ENCODE peak calls at places on chromosomes 12 and 14, in four cellular contexts. E is MM.1S, I is neural progenitor cell, D is GM23248. G is an unnamed sample.

GRCh38 chr14:73452341-73453191 is 5.8 kb downstream of the NUMB start:
- DNase-seq in E (no peak), I (no peak), D (peak; percentile 96), G (no peak)

GRCh38 chr14:68918612-68919011 is 60.5 kb downstream of the ACTN1 start:
- DNase-seq in E (no peak), I (no peak), D (no peak), G (no peak)

GRCh38 chr12:43079481-43079880 is 472.5 kb downstream of the ADAMTS20 start:
- DNase-seq in E (no peak), I (no peak), D (no peak), G (no peak)

GRCh38 chr12:84807249-84807648 is 105.3 kb downstream of the SLC6A15 start:
- DNase-seq in E (no peak), I (no peak), D (peak; percentile 75), G (no peak)

GRCh38 chr12:56602239-56602638 is 27.9 kb downstream of the BAZ2A start:
- DNase-seq in E (no peak), I (no peak), D (peak; percentile 26), G (no peak)

GRCh38 chr14:104731249-104731924 is 7.4 kb downstream of the ADSS1 start:
- DNase-seq in E (no peak), I (peak; percentile 59), D (peak; percentile 49), G (no peak)

GRCh38 chr14:43795600-43796228 is 711.4 kb downstream of the FSCB start:
- DNase-seq in E (no peak), I (no peak), D (peak; percentile 1), G (peak; percentile 39)

GRCh38 chr14:92277031-92277430 is 45.9 kb upstream of the SLC24A4 start:
- DNase-seq in E (no peak), I (no peak), D (no peak), G (no peak)

GRCh38 chr12:40738856-40739255 is 46.6 kb downstream of the CNTN1 start:
- DNase-seq in E (no peak), I (no peak), D (no peak), G (no peak)

GRCh38 chr12:1205512-1206060 is 214.6 kb downstream of the ERC1 start:
- DNase-seq in E (no peak), I (no peak), D (peak; percentile 76), G (no peak)

GRCh38 chr14:34620115-34620514 is 9.8 kb downstream of the SNX6 start:
- DNase-seq in E (no peak), I (no peak), D (no peak), G (no peak)

GRCh38 chr12:110108309-110109036 is 15.7 kb upstream of the IFT81 start:
- DNase-seq in E (no peak), I (no peak), D (no peak), G (no peak)
- H3K4me3 ChIP-seq in E (no peak overlapping the region), I (no peak overlapping the region), D (peak overlapping the region; percentile 32), G (no peak overlapping the region)

GRCh38 chr14:95482967-95483842 is 33.2 kb downstream of the SYNE3 start:
- DNase-seq in E (no peak), I (no peak), D (peak; percentile 96), G (peak; percentile 90)
- TF ChIP-seq EZH2phosphoT487 in E (no peak), I (no peak), D (no peak), G (no peak)

DNA sequence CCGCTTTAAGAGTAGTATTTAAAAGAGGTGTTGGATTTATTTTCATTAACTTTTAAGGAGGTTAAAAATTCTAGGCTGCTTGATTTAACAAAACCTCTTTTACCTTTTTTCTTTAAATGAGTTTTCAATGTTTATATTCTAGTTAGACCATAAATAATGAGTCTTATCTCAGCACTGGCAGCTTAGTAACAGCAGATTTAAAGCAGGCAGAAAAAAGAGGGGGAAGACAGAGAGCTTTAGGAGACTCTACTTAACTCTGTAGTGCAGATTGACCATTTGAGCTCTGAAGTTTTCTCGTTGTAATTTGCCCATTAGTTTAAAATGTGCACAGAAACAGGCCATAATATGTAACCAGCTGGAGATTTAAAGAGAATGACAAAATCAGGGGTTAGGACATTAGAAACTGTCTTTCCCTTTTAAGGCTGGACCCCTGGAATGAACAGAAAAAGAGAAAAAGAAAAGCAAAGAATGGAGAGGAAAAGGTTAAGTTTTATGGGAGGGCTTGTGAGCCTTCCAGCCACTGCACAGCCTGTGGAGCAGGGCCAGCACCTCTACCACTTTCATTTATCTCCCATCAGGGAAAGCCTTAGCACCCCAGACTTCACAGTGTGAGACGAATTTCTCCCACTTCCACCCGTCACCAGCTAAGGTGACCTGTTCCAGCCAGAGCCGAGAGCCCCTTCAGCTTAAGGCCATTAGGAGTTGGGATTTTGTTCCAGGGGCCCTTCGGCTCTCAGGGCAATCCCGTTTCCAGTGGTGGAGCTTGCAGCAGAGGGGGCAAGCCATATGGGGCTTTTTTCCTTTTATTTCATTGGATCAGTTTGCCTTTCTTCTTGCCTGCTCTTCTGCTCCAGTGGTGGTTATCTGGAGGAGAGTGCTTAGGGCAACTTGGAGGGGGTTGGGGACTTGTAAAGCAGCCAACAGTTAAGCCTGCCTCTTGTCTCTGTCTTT is 8.1 kb downstream of the IL22 start:
- DNase-seq in E (no peak), I (peak; percentile 47), D (no peak), G (peak; percentile 16)
- H2AFZ ChIP-seq in E (no peak overlapping the region), I (peak overlapping the region; percentile 81), D (peak overlapping the region; percentile 14), G (peak overlapping the region; percentile 23)

DNA sequence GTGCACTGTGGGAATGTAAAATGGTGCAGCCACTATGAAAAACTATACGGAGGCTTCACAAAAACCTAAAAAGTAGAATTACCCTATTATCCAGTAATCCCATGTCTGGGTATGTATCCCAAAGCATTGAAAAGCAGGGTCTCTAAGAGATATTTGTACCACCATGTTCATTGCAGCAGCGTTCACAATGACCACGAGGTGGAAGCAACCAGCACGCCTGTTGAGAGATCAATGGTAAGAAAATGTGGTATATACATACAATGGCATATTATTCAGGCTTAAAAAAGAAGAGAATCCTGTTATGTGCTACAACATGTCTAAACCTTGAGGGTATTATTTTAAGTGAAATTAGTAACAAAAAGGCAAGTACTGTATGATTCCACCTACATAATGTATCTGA is 910 bp upstream of the NOPCHAP1 start:
- DNase-seq in E (peak; percentile 35), I (no peak), D (no peak), G (no peak)
- H3K4me3 ChIP-seq in E (peak overlapping the region; percentile 77), I (no peak overlapping the region), D (no peak overlapping the region), G (no peak overlapping the region)

GRCh38 chr12:18343708-18344107 is 82.4 kb downstream of the PIK3C2G start:
- DNase-seq in E (no peak), I (no peak), D (no peak), G (peak; percentile 26)

GRCh38 chr12:18340186-18340585 is 78.9 kb downstream of the PIK3C2G start:
- DNase-seq in E (no peak), I (no peak), D (no peak), G (no peak)

GRCh38 chr12:18340796-18341195 is 79.5 kb downstream of the PIK3C2G start:
- DNase-seq in E (no peak), I (no peak), D (no peak), G (no peak)

GRCh38 chr12:18339633-18340032 is 78.3 kb downstream of the PIK3C2G start:
- DNase-seq in E (no peak), I (no peak), D (no peak), G (no peak)

GRCh38 chr12:18345021-18345735 is 83.9 kb downstream of the PIK3C2G start:
- DNase-seq in E (no peak), I (no peak), D (peak; percentile 13), G (no peak)
- TF ChIP-seq EZH2phosphoT487 in E (no peak), I (no peak), D (no peak), G (no peak)

GRCh38 chr14:77142289-77142814 is 761 bp upstream of the ZDHHC22 start:
- DNase-seq in E (no peak), I (peak; percentile 77), D (no peak), G (no peak)

GRCh38 chr14:77140343-77140936 is 1.2 kb downstream of the ZDHHC22 start:
- DNase-seq in E (no peak), I (peak; percentile 55), D (no peak), G (no peak)

GRCh38 chr14:77143071-77143470 is 1.5 kb upstream of the ZDHHC22 start:
- DNase-seq in E (no peak), I (no peak), D (no peak), G (no peak)

GRCh38 chr14:77140937-77141591 is 527 bp downstream of the ZDHHC22 start:
- DNase-seq in E (no peak), I (peak; percentile 92), D (peak; percentile 56), G (peak; percentile 57)

DNA sequence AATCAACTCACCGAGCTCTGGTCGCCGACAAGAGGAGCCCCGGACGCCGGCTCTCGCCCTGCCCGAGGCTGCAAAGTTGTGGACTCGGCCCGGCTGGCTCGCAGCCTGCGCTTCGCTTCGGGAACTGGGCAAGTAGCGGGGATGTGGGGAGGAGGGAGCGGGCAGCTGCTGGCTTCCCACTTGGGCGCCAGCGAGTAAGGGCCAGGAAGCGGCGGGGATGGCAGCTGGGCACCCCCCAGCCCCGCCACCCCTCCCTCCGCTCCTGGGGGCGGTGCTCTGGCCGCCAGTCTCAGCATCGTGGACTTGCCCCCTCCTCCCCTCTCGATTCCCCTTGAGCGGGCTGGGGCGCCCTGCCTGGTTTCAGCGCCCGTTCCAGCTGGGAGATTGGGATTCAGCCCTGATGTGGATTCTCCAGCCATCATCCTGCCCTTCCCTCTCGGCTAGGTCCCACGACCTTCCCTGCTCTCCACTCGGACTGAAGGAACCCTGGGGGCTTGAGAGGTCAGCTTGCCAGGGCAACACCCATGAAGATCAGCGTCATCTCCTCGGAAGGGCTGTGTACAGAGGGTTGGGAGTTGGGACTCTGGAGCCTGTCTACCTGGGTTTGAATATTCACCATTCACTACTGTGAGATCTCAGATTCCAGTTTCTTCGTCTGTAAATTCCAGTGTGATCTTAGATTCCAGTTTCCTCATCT is at the start of gene ZDHHC22:
- DNase-seq in E (no peak), I (no peak), D (no peak), G (no peak)
- H2AFZ ChIP-seq in E (no peak within 1 kb of the TSS), I (peak within 1 kb of the TSS; percentile 91), D (peak within 1 kb of the TSS; percentile 12), G (no peak within 1 kb of the TSS)

GRCh38 chr14:93332032-93332852 is 594 bp downstream of the BTBD7 start:
- DNase-seq in E (peak; percentile 46), I (peak; percentile 85), D (peak; percentile 72), G (peak; percentile 87)
- H3K4me3 ChIP-seq in E (peak overlapping the region; percentile 80), I (peak overlapping the region; percentile 89), D (peak overlapping the region; percentile 82), G (peak overlapping the region; percentile 65)

GRCh38 chr12:3172124-3173007 is 95.2 kb downstream of the TSPAN9 start:
- DNase-seq in E (no peak), I (no peak), D (no peak), G (no peak)
- TF ChIP-seq EZH2phosphoT487 in E (no peak), I (no peak), D (no peak), G (no peak)